ENCODE peak calls at places on chromosome 1, in six cellular contexts. C, G, E, J, F and Q are unnamed samples.

GRCh38 chr1:2831596-2832212 is 30.2 kb upstream of the TTC34 start:
- DNase-seq in C (no peak), J (no peak), F (no peak), E (no peak), G (no peak), Q (no peak)

GRCh38 chr1:30024411-30025195 is 698.8 kb downstream of the MATN1 start:
- DNase-seq in E (no peak), C (no peak), G (no peak), J (no peak), F (no peak), Q (no peak)

GRCh38 chr1:176177764-176178163 is 29.3 kb downstream of the COP1 start:
- DNase-seq in C (no peak), F (no peak), G (no peak), E (no peak), J (no peak), Q (no peak)

GRCh38 chr1:228555074-228555989 is 68.2 kb downstream of the RNF187 start:
- DNase-seq in E (no peak), F (no peak), G (peak; percentile 15), J (no peak), C (no peak), Q (no peak)

GRCh38 chr1:32816676-32817158 is 441 bp downstream of the YARS1 start:
- DNase-seq in G (peak; percentile 46), F (no peak), J (no peak), C (no peak), E (no peak), Q (no peak)

GRCh38 chr1:93143136-93143535 is 37.1 kb downstream of the TMED5 start:
- DNase-seq in E (no peak), G (peak; percentile 35), F (no peak), C (no peak), J (no peak), Q (no peak)

GRCh38 chr1:107138767-107139445 is 1.9 kb upstream of the NTNG1 start:
- DNase-seq in J (peak; percentile 6), E (no peak), G (no peak), C (no peak), F (no peak), Q (no peak)

GRCh38 chr1:87887095-87887494 is 558.4 kb downstream of the LMO4 start:
- DNase-seq in J (no peak), G (no peak), E (no peak), C (no peak), F (no peak), Q (no peak)

GRCh38 chr1:63799810-63800209 is 26.0 kb downstream of the ROR1 start:
- DNase-seq in J (no peak), F (no peak), E (no peak), G (peak; percentile 21), C (no peak), Q (no peak)

GRCh38 chr1:42940851-42941639 is 17.6 kb downstream of the SLC2A1 start:
- DNase-seq in G (peak; percentile 95), E (no peak), J (no peak), F (no peak), C (no peak), Q (no peak)

GRCh38 chr1:236090741-236091147 is 25.9 kb upstream of the NID1 start:
- DNase-seq in F (no peak), E (no peak), G (peak; percentile 55), C (peak; percentile 11), J (no peak), Q (no peak)

GRCh38 chr1:47388548-47389238 is 27.4 kb upstream of the FOXE3 start:
- DNase-seq in J (peak; percentile 77), C (peak; percentile 43), G (peak; percentile 83), E (peak; percentile 57), F (peak; percentile 2), Q (peak; percentile 7)

GRCh38 chr1:169915150-169915549 is 21.5 kb upstream of the SCYL3 start:
- DNase-seq in E (no peak), C (no peak), J (no peak), F (no peak), G (no peak), Q (no peak)

GRCh38 chr1:43853161-43853921 is 80.3 kb upstream of the ARTN start:
- DNase-seq in G (peak; percentile 62), E (peak; percentile 66), F (no peak), C (peak; percentile 29), J (no peak), Q (no peak)

GRCh38 chr1:46187106-46187869 is 10.9 kb downstream of the POMGNT1 start:
- DNase-seq in C (peak; percentile 91), F (no peak), J (no peak), E (no peak), G (no peak), Q (no peak)